ENCODE peak calls at places on chromosome X, in four cellular contexts. Z is suprapubic skin, U is HCT116, N is ovary. H is an unnamed sample.

GRCh38 chrX:8820910-8821527 is 19.8 kb upstream of the FAM9A start:
- DNase-seq in Z (no peak), U (no peak), N (no peak), H (no peak)

GRCh38 chrX:135531813-135532212 is 11.4 kb downstream of the INTS6L start:
- DNase-seq in Z (no peak), U (no peak), N (no peak), H (no peak)

GRCh38 chrX:107324493-107325310 is 118.3 kb downstream of the DNAAF6 start:
- DNase-seq in Z (no peak), U (no peak), N (peak; percentile 84), H (no peak)

GRCh38 chrX:37701588-37701987 is 16.0 kb downstream of the XK start:
- DNase-seq in Z (no peak), U (no peak), N (no peak), H (no peak)

GRCh38 chrX:24216827-24217226 is 67.3 kb downstream of the ZFX start:
- DNase-seq in Z (no peak), U (no peak), N (no peak), H (no peak)

GRCh38 chrX:134426285-134426684 is 33.7 kb upstream of the HPRT1 start:
- DNase-seq in Z (no peak), U (no peak), N (no peak), H (no peak)

GRCh38 chrX:30653415-30654131 is at the start of gene GK:
- DNase-seq in Z (no peak), U (no peak), N (no peak), H (no peak)

GRCh38 chrX:147069926-147070325 is 255.4 kb upstream of the CXorf51A start:
- DNase-seq in Z (no peak), U (no peak), N (no peak), H (no peak)

GRCh38 chrX:11336201-11336600 is 43.0 kb downstream of the AMELX start:
- DNase-seq in Z (no peak), U (no peak), N (no peak), H (no peak)

GRCh38 chrX:14697453-14697852 is 168.1 kb downstream of the GLRA2 start:
- DNase-seq in Z (no peak), U (peak; percentile 34), N (no peak), H (no peak)

GRCh38 chrX:130916636-130917422 is 13.8 kb upstream of the ENOX2 start:
- DNase-seq in Z (no peak), U (peak; percentile 47), N (peak; percentile 38), H (no peak)

GRCh38 chrX:18410038-18410437 is 15.4 kb upstream of the CDKL5 start:
- DNase-seq in Z (no peak), U (peak; percentile 21), N (no peak), H (no peak)

GRCh38 chrX:140040397-140040796 is 75.1 kb upstream of the CXorf66 start:
- DNase-seq in Z (no peak), U (no peak), N (no peak), H (no peak)

GRCh38 chrX:107599371-107599970 is 28.8 kb upstream of the PRPS1 start:
- DNase-seq in Z (no peak), U (no peak), N (no peak), H (no peak)

GRCh38 chrX:24020280-24020876 is 6.6 kb downstream of the KLHL15 start:
- DNase-seq in Z (no peak), U (no peak), N (no peak), H (no peak)

GRCh38 chrX:105635794-105636193 is 186.5 kb upstream of the NRK start:
- DNase-seq in Z (no peak), U (no peak), N (no peak), H (no peak)

GRCh38 chrX:100935767-100936166 is 7.0 kb upstream of the XKRX start:
- DNase-seq in Z (no peak), U (no peak), N (no peak), H (no peak)

GRCh38 chrX:2664497-2664896 is 26.6 kb upstream of the CD99 start:
- DNase-seq in Z (no peak), U (no peak), N (peak; percentile 74), H (no peak)

GRCh38 chrX:65706041-65706828 is 38.8 kb downstream of the MSN start:
- DNase-seq in Z (no peak), U (no peak), N (no peak), H (peak; percentile 48)

GRCh38 chrX:100768679-100769338 is 36.9 kb upstream of the SYTL4 start:
- DNase-seq in Z (peak; percentile 88), U (peak; percentile 44), N (peak; percentile 88), H (peak; percentile 38)

GRCh38 chrX:66728818-66729271 is 90.0 kb upstream of the EDA2R start:
- DNase-seq in Z (no peak), U (no peak), N (peak; percentile 51), H (no peak)

GRCh38 chrX:131010186-131010585 is 48.0 kb upstream of the ARHGAP36 start:
- DNase-seq in Z (no peak), U (no peak), N (no peak), H (no peak)

GRCh38 chrX:153831435-153832150 is 1.2 kb upstream of the PDZD4 start:
- DNase-seq in Z (no peak), U (no peak), N (no peak), H (no peak)

GRCh38 chrX:44767308-44767707 is 76.5 kb upstream of the DUSP21 start:
- DNase-seq in Z (no peak), U (no peak), N (no peak), H (no peak)

GRCh38 chrX:153456161-153456560 is 10.3 kb upstream of the TREX2 start:
- DNase-seq in Z (no peak), U (no peak), N (no peak), H (no peak)

GRCh38 chrX:48466696-48467095 is 3.4 kb downstream of the SLC38A5 start:
- DNase-seq in Z (no peak), U (no peak), N (no peak), H (no peak)
- H3K4me1 ChIP-seq in Z (peaks cover 3% of the 10 kb centered on the region), U (peaks cover 24% of the 10 kb centered on the region), N (no peaks in the 10 kb centered on the region), H (no peaks in the 10 kb centered on the region)

DNA sequence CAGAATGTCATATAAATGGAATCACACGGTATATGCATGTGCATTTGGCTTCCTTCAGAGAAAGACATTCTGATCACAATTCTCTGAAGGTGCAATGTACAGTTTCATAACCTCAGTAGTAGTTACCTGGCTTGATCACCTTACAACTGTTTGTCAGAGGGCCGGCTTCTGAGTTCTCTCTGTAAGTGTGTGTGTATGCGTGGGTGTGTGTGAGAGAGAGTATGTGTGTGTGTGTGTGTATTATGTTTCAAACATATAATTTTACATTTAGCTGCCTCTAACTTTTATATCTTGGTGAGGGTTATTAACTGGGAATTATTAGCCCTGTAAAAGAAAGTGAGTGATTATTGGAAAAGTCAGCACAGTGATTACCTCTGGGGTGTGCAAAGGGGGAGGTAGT is 8.0 kb upstream of the LOC101059915 start:
- DNase-seq in Z (no peak), U (no peak), N (no peak), H (no peak)
- H3K4me3 ChIP-seq in Z (no peak overlapping the region), U (no peak overlapping the region), N (no peak overlapping the region), H (no peak overlapping the region)

GRCh38 chrX:19702856-19703255 is 184.5 kb downstream of the SH3KBP1 start:
- DNase-seq in Z (no peak), U (no peak), N (no peak), H (no peak)
- H3K4me1 ChIP-seq in Z (no peaks in the 10 kb centered on the region), U (no peaks in the 10 kb centered on the region), N (peaks cover 5% of the 10 kb centered on the region), H (peaks cover 10% of the 10 kb centered on the region)

GRCh38 chrX:120739300-120739699 is 109.4 kb upstream of the C1GALT1C1 start:
- DNase-seq in Z (no peak), U (no peak), N (no peak), H (no peak)

GRCh38 chrX:120741452-120741851 is 111.6 kb upstream of the C1GALT1C1 start:
- DNase-seq in Z (no peak), U (no peak), N (no peak), H (no peak)

GRCh38 chrX:120736989-120737388 is 107.1 kb upstream of the C1GALT1C1 start:
- DNase-seq in Z (no peak), U (no peak), N (no peak), H (no peak)

GRCh38 chrX:120743266-120743665 is 113.4 kb upstream of the C1GALT1C1 start:
- DNase-seq in Z (no peak), U (no peak), N (no peak), H (no peak)

DNA sequence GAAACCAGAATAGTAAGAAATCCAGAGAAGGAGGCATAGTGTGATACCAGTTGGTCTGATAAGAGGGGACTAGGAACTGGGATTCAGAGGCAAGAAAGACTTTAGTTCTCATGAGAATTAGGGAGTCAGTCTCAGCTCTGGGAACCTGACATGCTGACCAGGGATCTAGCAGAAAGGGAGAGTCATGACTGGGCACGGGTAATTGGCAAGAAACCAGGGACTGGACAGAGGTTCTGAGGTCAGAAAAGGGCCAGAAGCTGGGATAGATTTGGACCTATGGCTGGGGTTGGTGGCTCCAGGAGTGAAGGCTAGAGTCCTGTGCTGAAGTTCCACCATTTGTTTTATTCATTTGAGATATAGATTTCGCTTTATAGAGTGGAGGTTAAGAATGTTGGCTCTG is 110.2 kb upstream of the C1GALT1C1 start:
- DNase-seq in Z (no peak), U (no peak), N (no peak), H (no peak)
- H3K4me3 ChIP-seq in Z (no peak overlapping the region), U (no peak overlapping the region), N (no peak overlapping the region), H (no peak overlapping the region)